ENCODE peak calls at places on chromosomes 13 and 19, in ten cellular contexts. L is heart left ventricle, H is H1, W is upper lobe of left lung, B is psoas muscle, Z is PC-3, S is adrenal gland, V is heart right ventricle, J is neural progenitor cell, K is cardiac muscle cell. M is an unnamed sample. For H3K36me3, the result is how much of the 10 kb centered on the place peaks cover.

GRCh38 chr19:43465468-43466120 is at the start of gene LYPD3:
- DNase-seq in L (no peak), H (peak), W (peak), B (no peak), Z (peak), S (peak), V (peak), J (peak), K (peak), M (peak)

GRCh38 chr13:36072127-36072526 is 59.1 kb downstream of the DCLK1 start:
- DNase-seq in L (no peak), H (no peak), W (no peak), B (no peak), Z (no peak), S (no peak), V (no peak), J (no peak), K (no peak), M (no peak)

GRCh38 chr13:72983085-72983768 is 75.6 kb upstream of the KLF5 start:
- DNase-seq in L (no peak), H (no peak), W (no peak), B (no peak), Z (no peak), S (peak), V (no peak), J (no peak), K (peak), M (peak)

GRCh38 chr13:66506031-66506777 is 723.9 kb downstream of the PCDH9 start:
- DNase-seq in L (no peak), H (no peak), W (no peak), B (no peak), Z (no peak), S (no peak), V (no peak), J (no peak), K (no peak), M (no peak)

GRCh38 chr13:46605089-46605488 is 52.1 kb downstream of the LRCH1 start:
- DNase-seq in L (peak), H (no peak), W (no peak), B (no peak), Z (no peak), S (peak), V (no peak), J (no peak), K (no peak), M (no peak)

GRCh38 chr13:33870046-33870668 is 52.2 kb downstream of the RFC3 start:
- DNase-seq in L (no peak), H (no peak), W (no peak), B (no peak), Z (no peak), S (no peak), V (no peak), J (no peak), K (no peak), M (no peak)

GRCh38 chr19:45919678-45920077 is 5.1 kb upstream of the NANOS2 start:
- DNase-seq in L (no peak), H (no peak), W (no peak), B (peak), Z (no peak), S (no peak), V (no peak), J (no peak), K (no peak), M (no peak)

GRCh38 chr13:64332048-64332447 is 2898.1 kb downstream of the PCDH9 start:
- DNase-seq in L (no peak), H (no peak), W (no peak), B (no peak), Z (peak), S (no peak), V (no peak), J (no peak), K (no peak), M (no peak)

GRCh38 chr13:66657165-66657895 is 572.8 kb downstream of the PCDH9 start:
- DNase-seq in L (peak), H (no peak), W (no peak), B (peak), Z (peak), S (peak), V (peak), J (peak), K (peak), M (peak)

GRCh38 chr19:49145485-49146407 is 9.4 kb downstream of the HRC start:
- DNase-seq in L (peak), H (peak), W (peak), B (peak), Z (peak), S (peak), V (peak), J (peak), K (peak), M (no peak)

GRCh38 chr13:51955841-51956603 is 55.2 kb downstream of the ATP7B start:
- DNase-seq in L (no peak), H (no peak), W (peak), B (no peak), Z (no peak), S (no peak), V (no peak), J (no peak), K (no peak), M (no peak)

GRCh38 chr19:19558636-19559035 is 20.6 kb downstream of the CILP2 start:
- DNase-seq in L (no peak), H (no peak), W (no peak), B (no peak), Z (no peak), S (no peak), V (no peak), J (no peak), K (no peak), M (no peak)

GRCh38 chr19:16626796-16627193 is 1.2 kb downstream of the MED26 start:
- DNase-seq in L (no peak), H (no peak), W (no peak), B (peak), Z (no peak), S (no peak), V (no peak), J (peak), K (no peak), M (no peak)

GRCh38 chr19:2970201-2970838 is 7.0 kb upstream of the TLE6 start:
- DNase-seq in L (no peak), H (no peak), W (no peak), B (no peak), Z (no peak), S (no peak), V (no peak), J (no peak), K (peak), M (no peak)

GRCh38 chr19:23437901-23438300 is 42.6 kb upstream of the ZNF91 start:
- DNase-seq in L (no peak), H (no peak), W (no peak), B (no peak), Z (no peak), S (no peak), V (no peak), J (no peak), K (no peak), M (no peak)

GRCh38 chr19:23440207-23440606 is 44.9 kb upstream of the ZNF91 start:
- DNase-seq in L (no peak), H (peak), W (no peak), B (no peak), Z (no peak), S (no peak), V (no peak), J (no peak), K (no peak), M (no peak)

GRCh38 chr19:23440791-23441190 is 45.5 kb upstream of the ZNF91 start:
- DNase-seq in L (no peak), H (peak), W (no peak), B (no peak), Z (no peak), S (no peak), V (no peak), J (no peak), K (peak), M (no peak)

GRCh38 chr19:23436944-23437343 is 41.7 kb upstream of the ZNF91 start:
- DNase-seq in L (no peak), H (peak), W (no peak), B (no peak), Z (peak), S (no peak), V (no peak), J (no peak), K (no peak), M (no peak)

DNA sequence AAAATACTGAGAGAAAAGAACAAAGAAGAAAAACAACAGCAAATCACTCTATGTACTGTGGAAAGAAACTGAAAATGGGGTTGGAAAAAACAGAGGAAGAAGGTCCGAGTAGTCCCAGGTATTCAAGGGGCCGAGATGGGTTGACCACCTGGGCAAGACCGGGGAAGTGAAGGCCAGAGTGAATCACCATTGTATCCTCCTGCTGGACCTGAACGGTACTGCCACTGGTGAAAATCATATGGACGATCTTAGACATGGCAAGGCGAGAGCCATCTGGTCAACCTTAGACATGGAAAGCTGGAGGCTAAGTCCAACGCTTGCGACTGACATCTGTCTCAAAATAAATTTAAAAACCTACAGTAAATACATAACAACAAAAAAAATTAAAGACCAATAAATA is 44.4 kb upstream of the ZNF91 start:
- DNase-seq in L (no peak), H (peak), W (no peak), B (no peak), Z (no peak), S (no peak), V (no peak), J (no peak), K (no peak), M (no peak)
- TF ChIP-seq CTCF in L (no peak), H (peak), W (no peak), B (peak), Z (no peak), S (no peak), V (no peak), J (no peak), K (no peak), M (peak)

GRCh38 chr19:14412436-14413071 is 6.6 kb downstream of the DDX39A start:
- DNase-seq in L (no peak), H (no peak), W (peak), B (no peak), Z (no peak), S (no peak), V (no peak), J (no peak), K (no peak), M (no peak)
- H3K36me3 ChIP-seq in L (half or more), H (under half), W (half or more), B (half or more), Z (half or more), S (under half), V (under half), J (under half), K (under half), M (under half)

DNA sequence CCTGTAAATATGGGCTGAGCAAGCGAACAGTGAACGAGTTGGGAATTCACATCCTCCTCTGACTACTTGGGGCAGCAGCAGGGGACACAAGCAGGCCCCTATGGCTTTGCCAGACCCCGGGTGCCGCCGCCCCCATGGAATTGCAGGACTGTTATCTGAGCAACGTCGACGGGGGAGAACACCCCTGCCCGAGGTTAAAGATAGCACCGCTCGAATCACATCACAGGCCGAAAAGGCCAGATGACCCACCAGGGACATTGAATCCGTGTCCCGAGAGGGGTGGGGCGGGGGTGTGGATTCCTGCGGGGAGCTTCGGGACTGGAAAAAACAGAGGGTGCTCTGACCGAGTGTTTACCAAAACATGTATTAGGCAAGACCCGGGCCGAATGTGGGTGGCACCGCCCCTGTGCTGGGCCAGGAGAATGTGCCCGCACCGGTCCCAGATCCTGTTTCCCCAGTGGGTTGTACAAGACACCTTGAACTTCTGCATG is 9.1 kb downstream of the FEM1A start:
- DNase-seq in L (peak), H (no peak), W (peak), B (peak), Z (peak), S (no peak), V (peak), J (no peak), K (no peak), M (peak)
- H3K4me3 ChIP-seq in L (no peak), H (no peak), W (no peak), B (peak), Z (peak), S (no peak), V (no peak), J (no peak), K (no peak), M (no peak)

GRCh38 chr19:33402421-33403220 is 29.1 kb downstream of the CEBPG start:
- DNase-seq in L (no peak), H (no peak), W (peak), B (peak), Z (no peak), S (no peak), V (no peak), J (no peak), K (no peak), M (no peak)
- TF ChIP-seq CTCF in L (no peak), H (peak), W (no peak), B (peak), Z (peak), S (no peak), V (no peak), J (peak), K (no peak), M (peak)

GRCh38 chr19:47505506-47505905 is 9.4 kb downstream of the NAPA start:
- DNase-seq in L (no peak), H (no peak), W (no peak), B (peak), Z (no peak), S (no peak), V (no peak), J (no peak), K (no peak), M (no peak)

GRCh38 chr19:47499863-47500830 is 14.7 kb downstream of the NAPA start:
- DNase-seq in L (no peak), H (no peak), W (no peak), B (peak), Z (no peak), S (no peak), V (no peak), J (no peak), K (no peak), M (no peak)

GRCh38 chr19:47506459-47506858 is 8.4 kb downstream of the NAPA start:
- DNase-seq in L (no peak), H (no peak), W (no peak), B (peak), Z (no peak), S (no peak), V (no peak), J (no peak), K (no peak), M (no peak)

GRCh38 chr19:47503823-47504145 is 11.1 kb downstream of the NAPA start:
- DNase-seq in L (no peak), H (no peak), W (no peak), B (peak), Z (no peak), S (peak), V (no peak), J (no peak), K (no peak), M (no peak)

GRCh38 chr19:47503130-47503822 is 11.6 kb downstream of the NAPA start:
- DNase-seq in L (no peak), H (no peak), W (no peak), B (peak), Z (no peak), S (peak), V (no peak), J (no peak), K (no peak), M (no peak)
- H3K36me3 ChIP-seq in L (half or more), H (under half), W (half or more), B (half or more), Z (under half), S (under half), V (under half), J (under half), K (under half), M (under half)

DNA sequence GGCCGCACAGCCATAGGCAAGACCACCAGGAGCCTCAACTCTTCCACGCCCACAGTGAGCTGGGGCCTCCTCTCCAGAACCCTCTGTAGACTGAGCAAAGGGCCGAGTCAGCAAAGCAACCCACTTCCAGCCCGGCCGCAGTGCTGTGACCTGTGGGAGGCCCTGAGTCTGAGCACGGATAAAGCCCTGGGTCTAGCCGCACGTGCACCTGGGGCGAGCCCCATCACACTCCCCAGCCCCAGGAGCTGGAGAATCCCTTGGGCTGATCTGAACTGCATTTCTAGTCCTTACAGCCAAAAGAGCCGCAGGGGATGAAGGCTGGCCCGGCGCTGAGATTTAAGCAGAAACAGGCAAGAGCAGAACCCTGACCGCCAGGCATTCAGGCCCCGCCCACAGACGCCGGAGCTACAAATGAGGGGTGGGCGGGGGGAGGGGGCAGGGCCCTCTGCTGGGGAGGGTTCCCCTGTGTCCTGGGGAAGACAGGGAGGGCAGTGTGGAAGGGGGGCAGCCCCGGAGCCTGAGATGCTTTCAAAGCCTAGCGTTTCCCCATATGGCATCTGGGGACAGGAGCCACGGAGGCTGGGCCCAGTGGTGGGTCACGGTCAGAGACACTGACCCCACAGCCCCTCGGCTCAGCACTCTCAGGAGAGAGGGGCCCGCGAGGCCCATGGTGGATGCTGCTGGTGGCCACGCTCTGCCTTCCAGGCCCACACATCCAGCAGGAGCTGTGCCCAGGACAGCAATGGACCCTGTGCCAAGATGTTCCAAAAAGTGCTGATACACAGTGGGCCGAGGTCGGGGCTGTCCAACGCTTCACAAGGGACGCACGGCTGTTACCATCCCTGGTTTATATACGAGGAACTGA is 4.9 kb downstream of the TMEM259 start:
- DNase-seq in L (no peak), H (peak), W (peak), B (peak), Z (no peak), S (no peak), V (no peak), J (peak), K (no peak), M (no peak)
- H3K4me3 ChIP-seq in L (no peak), H (no peak), W (no peak), B (peak), Z (no peak), S (no peak), V (no peak), J (no peak), K (no peak), M (no peak)

M was measured in bronchial epithelial cell.